ENCODE peak calls at places on chromosomes 11 and 22, in five cellular contexts. One of them, this sample, is unnamed.

GRCh38 chr11:2771758-2772466 is 72.1 kb upstream of the KCNQ1OT1 start:
- DNase-seq in GM12878: no peak
- DNase-seq in SK-N-SH: no peak
- DNase-seq in HepG2: no peak
- DNase-seq in K562: no peak
- DNase-seq in this sample: no peak

GRCh38 chr22:40626826-40627225 is 9.7 kb downstream of the MRTFA start:
- DNase-seq in HepG2: no peak
- DNase-seq in K562: no peak
- DNase-seq in GM12878: no peak
- DNase-seq in SK-N-SH: no peak
- DNase-seq in this sample: no peak

GRCh38 chr22:43110927-43111623 is 525 bp downstream of the BIK start:
- DNase-seq in SK-N-SH: peak
- DNase-seq in K562: no peak
- DNase-seq in HepG2: no peak
- DNase-seq in GM12878: no peak
- DNase-seq in this sample: no peak

GRCh38 chr22:24976442-24977218 is 24.1 kb downstream of the KIAA1671 start:
- DNase-seq in GM12878: no peak
- DNase-seq in K562: no peak
- DNase-seq in SK-N-SH: no peak
- DNase-seq in HepG2: no peak
- DNase-seq in this sample: no peak

GRCh38 chr11:111604392-111605009 is 2.3 kb downstream of the SIK2 start:
- DNase-seq in SK-N-SH: peak
- DNase-seq in HepG2: peak
- DNase-seq in GM12878: peak
- DNase-seq in K562: peak
- DNase-seq in this sample: peak

GRCh38 chr11:91293119-91293518 is 931.5 kb upstream of the FAT3 start:
- DNase-seq in K562: no peak
- DNase-seq in GM12878: no peak
- DNase-seq in SK-N-SH: no peak
- DNase-seq in HepG2: no peak
- DNase-seq in this sample: no peak

GRCh38 chr11:113006916-113007445 is 45.8 kb downstream of the NCAM1 start:
- DNase-seq in K562: no peak
- DNase-seq in HepG2: no peak
- DNase-seq in GM12878: no peak
- DNase-seq in SK-N-SH: no peak
- DNase-seq in this sample: no peak

GRCh38 chr22:45911601-45912271 is 65.2 kb downstream of the WNT7B start:
- DNase-seq in K562: no peak
- DNase-seq in SK-N-SH: no peak
- DNase-seq in GM12878: no peak
- DNase-seq in HepG2: peak
- DNase-seq in this sample: no peak

GRCh38 chr22:30827646-30828045 is 133.0 kb downstream of the OSBP2 start:
- DNase-seq in HepG2: no peak
- DNase-seq in GM12878: no peak
- DNase-seq in K562: no peak
- DNase-seq in SK-N-SH: no peak
- DNase-seq in this sample: no peak

GRCh38 chr22:32555546-32555945 is 80.9 kb downstream of the FBXO7 start:
- DNase-seq in GM12878: no peak
- DNase-seq in SK-N-SH: no peak
- DNase-seq in K562: no peak
- DNase-seq in HepG2: no peak
- DNase-seq in this sample: no peak

GRCh38 chr11:35943761-35944502 is at the start of gene LDLRAD3:
- DNase-seq in SK-N-SH: peak
- DNase-seq in HepG2: peak
- DNase-seq in GM12878: no peak
- DNase-seq in K562: peak
- DNase-seq in this sample: peak

GRCh38 chr22:24445481-24446290 is 18.3 kb downstream of the ADORA2A start:
- DNase-seq in GM12878: no peak
- DNase-seq in HepG2: peak
- DNase-seq in K562: peak
- DNase-seq in SK-N-SH: peak
- DNase-seq in this sample: no peak

GRCh38 chr11:65132988-65133700 is 1.2 kb downstream of the SYVN1 start:
- DNase-seq in HepG2: peak
- DNase-seq in K562: peak
- DNase-seq in SK-N-SH: peak
- DNase-seq in GM12878: no peak
- DNase-seq in this sample: peak

GRCh38 chr11:111976119-111976518 is 39.0 kb downstream of the DIXDC1 start:
- DNase-seq in SK-N-SH: no peak
- DNase-seq in K562: no peak
- DNase-seq in GM12878: no peak
- DNase-seq in HepG2: no peak
- DNase-seq in this sample: no peak

GRCh38 chr11:115391598-115391997 is 112.6 kb downstream of the CADM1 start:
- DNase-seq in HepG2: no peak
- DNase-seq in SK-N-SH: peak
- DNase-seq in GM12878: no peak
- DNase-seq in K562: no peak
- DNase-seq in this sample: peak

GRCh38 chr11:6634534-6634933 is 15.3 kb upstream of the TPP1 start:
- DNase-seq in SK-N-SH: no peak
- DNase-seq in GM12878: no peak
- DNase-seq in K562: no peak
- DNase-seq in HepG2: no peak
- DNase-seq in this sample: no peak

GRCh38 chr11:85800595-85801342 is 10.2 kb downstream of the SYTL2 start:
- DNase-seq in SK-N-SH: no peak
- DNase-seq in HepG2: no peak
- DNase-seq in GM12878: no peak
- DNase-seq in K562: no peak
- DNase-seq in this sample: no peak

GRCh38 chr11:1832989-1833365 is 1.8 kb upstream of the SYT8 start:
- DNase-seq in K562: no peak
- DNase-seq in HepG2: no peak
- DNase-seq in GM12878: no peak
- DNase-seq in SK-N-SH: no peak
- DNase-seq in this sample: no peak

GRCh38 chr11:87451400-87451799 is 413.7 kb downstream of the TMEM135 start:
- DNase-seq in SK-N-SH: no peak
- DNase-seq in K562: no peak
- DNase-seq in HepG2: no peak
- DNase-seq in GM12878: no peak
- DNase-seq in this sample: no peak

GRCh38 chr11:132427611-132428010 is 1057.2 kb downstream of the NTM start:
- DNase-seq in HepG2: no peak
- DNase-seq in GM12878: no peak
- DNase-seq in SK-N-SH: no peak
- DNase-seq in K562: no peak
- DNase-seq in this sample: no peak

GRCh38 chr22:20885557-20886323 is 26.9 kb downstream of the SNAP29 start:
- DNase-seq in K562: peak
- DNase-seq in SK-N-SH: peak
- DNase-seq in GM12878: no peak
- DNase-seq in HepG2: peak
- DNase-seq in this sample: peak

GRCh38 chr22:42076764-42077485 is 2.6 kb upstream of the SMDT1 start:
- DNase-seq in K562: no peak
- DNase-seq in HepG2: no peak
- DNase-seq in SK-N-SH: no peak
- DNase-seq in GM12878: no peak
- DNase-seq in this sample: no peak

DNA sequence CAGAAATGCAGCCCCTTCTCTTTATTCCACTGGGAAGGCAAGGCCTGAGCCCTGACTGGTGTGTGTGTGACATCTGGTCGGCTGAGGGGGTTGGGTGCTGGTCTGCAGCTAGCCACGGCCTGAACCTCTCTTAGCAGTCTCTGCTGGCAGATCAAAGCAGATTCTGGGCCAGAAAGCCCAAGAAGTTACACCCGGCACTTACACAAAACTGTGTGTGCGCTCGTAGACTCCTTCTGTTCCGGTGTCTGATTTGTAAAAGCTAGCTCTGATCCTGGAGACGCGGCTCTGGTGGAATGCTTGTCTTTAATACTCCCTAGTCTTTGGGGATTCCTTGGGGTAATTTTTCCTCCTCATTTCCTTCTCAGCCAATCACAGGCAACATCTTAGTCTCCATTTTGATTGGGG is 5.5 kb downstream of the PKNOX2 start:
- DNase-seq in K562: no peak
- DNase-seq in SK-N-SH: no peak
- DNase-seq in HepG2: no peak
- DNase-seq in GM12878: no peak
- DNase-seq in this sample: no peak
- TF ChIP-seq FOXM1 in K562: no peak
- TF ChIP-seq FOXM1 in SK-N-SH: no peak
- TF ChIP-seq FOXM1 in HepG2: no peak
- TF ChIP-seq FOXM1 in GM12878: no peak
- TF ChIP-seq FOXM1 in this sample: no peak

DNA sequence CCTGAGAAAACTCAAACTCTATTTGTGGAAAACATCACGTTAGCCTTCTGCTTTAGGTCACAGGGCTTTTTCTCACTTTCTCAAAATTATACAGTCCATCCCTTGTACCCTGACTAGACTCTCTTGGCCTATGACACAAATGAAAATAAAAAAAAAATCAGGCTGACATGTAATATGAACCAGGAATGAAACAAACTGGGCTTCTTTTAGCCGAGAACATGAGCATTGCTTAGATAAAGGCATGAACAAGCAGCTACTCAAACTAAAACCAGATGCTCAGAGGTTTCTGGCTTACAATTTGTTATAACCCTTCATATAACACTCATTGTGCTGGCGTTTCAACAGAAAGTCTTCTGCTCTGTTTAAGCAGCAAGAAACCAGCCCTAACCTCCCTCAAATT is 265.5 kb upstream of the NARS2 start:
- DNase-seq in GM12878: no peak
- DNase-seq in SK-N-SH: peak
- DNase-seq in HepG2: no peak
- DNase-seq in K562: no peak
- DNase-seq in this sample: no peak
- TF ChIP-seq FOXM1 in GM12878: no peak
- TF ChIP-seq FOXM1 in SK-N-SH: no peak
- TF ChIP-seq FOXM1 in HepG2: no peak
- TF ChIP-seq FOXM1 in K562: no peak
- TF ChIP-seq FOXM1 in this sample: no peak

DNA sequence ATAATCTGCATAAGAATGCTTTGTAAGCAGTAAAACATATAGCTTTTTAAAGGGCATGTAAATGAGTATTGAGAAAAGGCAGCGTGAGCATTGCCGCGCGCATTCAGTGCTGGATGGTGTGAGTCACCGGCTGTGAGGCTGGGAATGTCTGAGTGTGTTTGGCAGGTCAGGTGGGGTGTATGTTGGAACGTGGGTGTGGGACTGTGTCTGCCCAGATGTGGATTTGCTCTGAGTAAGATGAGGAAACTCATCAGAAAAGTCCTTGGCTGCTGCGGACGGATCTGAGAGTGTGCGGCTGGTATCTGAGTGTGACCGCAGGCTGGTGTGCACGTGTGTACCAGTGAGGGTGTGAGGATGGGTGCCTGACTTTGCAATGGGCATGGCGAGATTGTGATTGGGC is 66.2 kb upstream of the NECTIN1 start:
- DNase-seq in K562: no peak
- DNase-seq in SK-N-SH: no peak
- DNase-seq in GM12878: no peak
- DNase-seq in HepG2: no peak
- DNase-seq in this sample: no peak
- TF ChIP-seq FOXM1 in K562: no peak
- TF ChIP-seq FOXM1 in SK-N-SH: no peak
- TF ChIP-seq FOXM1 in GM12878: no peak
- TF ChIP-seq FOXM1 in HepG2: no peak
- TF ChIP-seq FOXM1 in this sample: no peak

DNA sequence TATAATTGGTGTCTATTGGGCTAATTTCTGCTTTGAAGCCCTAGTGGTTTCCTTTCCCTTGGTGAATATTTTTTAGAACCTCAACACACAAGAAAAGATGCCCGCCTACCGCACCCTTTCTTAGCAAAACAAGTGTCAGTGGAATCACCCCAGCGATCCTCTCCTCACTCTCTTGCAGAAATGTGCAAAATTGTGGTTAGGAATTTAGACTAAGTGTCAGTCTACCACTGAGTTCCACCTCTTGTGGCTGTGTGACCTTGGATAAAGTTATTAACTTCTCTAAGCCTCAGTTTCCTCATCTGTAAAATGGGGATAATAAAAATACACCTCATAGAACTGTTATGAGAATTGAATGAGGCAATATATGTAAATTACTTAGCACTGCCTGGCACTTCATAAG is 5.3 kb upstream of the JAML start:
- DNase-seq in HepG2: no peak
- DNase-seq in GM12878: no peak
- DNase-seq in K562: no peak
- DNase-seq in SK-N-SH: no peak
- DNase-seq in this sample: no peak
- TF ChIP-seq FOXM1 in HepG2: no peak
- TF ChIP-seq FOXM1 in GM12878: no peak
- TF ChIP-seq FOXM1 in K562: no peak
- TF ChIP-seq FOXM1 in SK-N-SH: no peak
- TF ChIP-seq FOXM1 in this sample: no peak

DNA sequence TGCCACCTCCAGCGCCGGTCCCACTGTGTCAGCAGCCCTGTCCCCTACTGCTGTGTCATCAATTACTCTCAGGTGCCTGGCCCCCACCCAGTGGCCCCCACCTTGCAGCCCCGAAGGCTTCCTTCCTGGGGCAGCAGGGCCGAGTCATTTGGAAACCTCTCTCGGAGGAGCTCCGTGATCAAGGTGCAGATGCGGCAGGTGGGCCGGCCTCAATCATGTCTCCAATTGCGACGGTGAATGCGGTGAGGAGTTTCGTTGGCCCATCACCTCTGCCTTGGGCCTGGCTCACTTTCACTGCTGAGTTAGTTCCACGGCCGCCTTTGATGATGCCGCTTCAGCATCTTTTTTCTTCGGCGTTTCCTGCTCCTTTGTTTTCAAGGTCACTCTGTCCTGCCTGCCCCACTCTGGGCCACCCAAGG is 11.3 kb upstream of the CXCR5 start:
- DNase-seq in SK-N-SH: no peak
- DNase-seq in K562: no peak
- DNase-seq in HepG2: no peak
- DNase-seq in GM12878: no peak
- DNase-seq in this sample: no peak
- TF ChIP-seq FOXM1 in SK-N-SH: no peak
- TF ChIP-seq FOXM1 in K562: no peak
- TF ChIP-seq FOXM1 in HepG2: no peak
- TF ChIP-seq FOXM1 in GM12878: peak
- TF ChIP-seq FOXM1 in this sample: no peak

This sample was measured in HEK293T.